ENCODE peak calls at places on chromosomes 5 and 9, in four cellular contexts. P is endothelial cell; Q is tibial nerve; M is activated CD4-positive, alpha-beta T cell treated with anti-CD3 and anti-CD28 coated beads, Interleukin-2, amount 10 ng/mL, durations not matched to agents 7 days and 5 days. A is an unnamed sample.

GRCh38 chr9:34628656-34629491 is at the start of gene ARID3C:
- DNase-seq in Q (no peak), P (peak), M (peak), A (peak)

GRCh38 chr9:130137870-130138653 is 34.1 kb upstream of the NCS1 start:
- DNase-seq in Q (no peak), P (no peak), M (no peak), A (peak)

GRCh38 chr9:3043369-3043768 is 199.5 kb upstream of the PUM3 start:
- DNase-seq in Q (no peak), P (no peak), M (no peak), A (no peak)

GRCh38 chr5:135038829-135039525 is 4.9 kb upstream of the PITX1 start:
- DNase-seq in P (no peak), M (no peak), Q (no peak), A (no peak)

GRCh38 chr9:129291041-129291501 is 113.0 kb upstream of the IER5L start:
- DNase-seq in P (no peak), M (no peak), Q (no peak), A (no peak)

GRCh38 chr9:71506821-71507220 is 261.5 kb downstream of the CEMIP2 start:
- DNase-seq in M (no peak), P (no peak), Q (no peak), A (peak)

GRCh38 chr5:173753307-173754168 is 134.6 kb upstream of the CPEB4 start:
- DNase-seq in P (peak), Q (no peak), M (no peak), A (no peak)

GRCh38 chr5:132024789-132025402 is 13.4 kb upstream of the ACSL6 start:
- DNase-seq in P (no peak), Q (no peak), M (no peak), A (no peak)

GRCh38 chr5:56638768-56639238 is 176.5 kb upstream of the MAP3K1 start:
- DNase-seq in Q (no peak), M (peak), P (no peak), A (no peak)

GRCh38 chr9:6566409-6567139 is 79.0 kb downstream of the GLDC start:
- DNase-seq in P (no peak), M (peak), Q (no peak), A (peak)

GRCh38 chr9:137660144-137660543 is 41.3 kb downstream of the EHMT1 start:
- DNase-seq in Q (no peak), P (no peak), M (no peak), A (no peak)

GRCh38 chr5:128627939-128628338 is 89.9 kb upstream of the FBN2 start:
- DNase-seq in M (no peak), Q (no peak), P (no peak), A (no peak)

GRCh38 chr5:65765582-65765981 is 43.6 kb downstream of the NLN start:
- DNase-seq in P (no peak), Q (no peak), M (no peak), A (no peak)